ENCODE peak calls at places on chromosomes 3 and 15, in four cellular contexts. One of them, this sample, is unnamed.

GRCh38 chr15:30973379-30973778 is 18.0 kb downstream of the MTMR10 start:
- DNase-seq in K562: no peak
- DNase-seq in colonic mucosa: no peak
- DNase-seq in fibroblast of lung: no peak
- DNase-seq in this sample: no peak

GRCh38 chr3:52237659-52238172 is 1.2 kb downstream of the TWF2 start:
- DNase-seq in K562: peak; percentile 46
- DNase-seq in colonic mucosa: peak; percentile 65
- DNase-seq in fibroblast of lung: peak; percentile 85
- DNase-seq in this sample: peak; percentile 74

GRCh38 chr3:12905316-12906071 is 64.1 kb upstream of the RPL32 start:
- DNase-seq in K562: no peak
- DNase-seq in fibroblast of lung: no peak
- DNase-seq in colonic mucosa: no peak
- DNase-seq in this sample: no peak

GRCh38 chr3:9808345-9809037 is 1.6 kb upstream of the TTLL3 start:
- DNase-seq in K562: no peak
- DNase-seq in fibroblast of lung: peak; percentile 22
- DNase-seq in colonic mucosa: no peak
- DNase-seq in this sample: no peak

GRCh38 chr15:56327721-56328502 is 37.3 kb upstream of the TEX9 start:
- DNase-seq in K562: no peak
- DNase-seq in colonic mucosa: no peak
- DNase-seq in fibroblast of lung: peak; percentile 11
- DNase-seq in this sample: no peak

GRCh38 chr3:150270883-150271577 is 137.1 kb upstream of the TSC22D2 start:
- DNase-seq in fibroblast of lung: no peak
- DNase-seq in colonic mucosa: peak; percentile 70
- DNase-seq in K562: no peak
- DNase-seq in this sample: no peak

GRCh38 chr3:9231488-9231887 is 18.0 kb downstream of the SRGAP3 start:
- DNase-seq in K562: no peak
- DNase-seq in colonic mucosa: no peak
- DNase-seq in fibroblast of lung: no peak
- DNase-seq in this sample: no peak

GRCh38 chr15:40844543-40844981 is 714 bp downstream of the SPINT1 start:
- DNase-seq in fibroblast of lung: no peak
- DNase-seq in K562: no peak
- DNase-seq in colonic mucosa: no peak
- DNase-seq in this sample: no peak

GRCh38 chr3:171967137-171967783 is 72.1 kb upstream of the FNDC3B start:
- DNase-seq in K562: no peak
- DNase-seq in colonic mucosa: no peak
- DNase-seq in fibroblast of lung: peak; percentile 93
- DNase-seq in this sample: no peak

GRCh38 chr3:127238602-127239001 is 45.7 kb downstream of the PRR23E start:
- DNase-seq in K562: no peak
- DNase-seq in colonic mucosa: no peak
- DNase-seq in fibroblast of lung: no peak
- DNase-seq in this sample: no peak

GRCh38 chr3:127091376-127091775 is 101.6 kb upstream of the PRR23E start:
- DNase-seq in fibroblast of lung: no peak
- DNase-seq in K562: no peak
- DNase-seq in colonic mucosa: no peak
- DNase-seq in this sample: no peak

GRCh38 chr3:165640970-165641369 is 196.3 kb downstream of the BCHE start:
- DNase-seq in K562: no peak
- DNase-seq in fibroblast of lung: no peak
- DNase-seq in colonic mucosa: no peak
- DNase-seq in this sample: no peak

GRCh38 chr3:108588616-108589015 is 622 bp downstream of the CIP2A start:
- DNase-seq in colonic mucosa: no peak
- DNase-seq in K562: no peak
- DNase-seq in fibroblast of lung: peak; percentile 44
- DNase-seq in this sample: no peak

GRCh38 chr3:108595304-108595703 is 5.8 kb downstream of the DZIP3 start:
- DNase-seq in fibroblast of lung: no peak
- DNase-seq in K562: no peak
- DNase-seq in colonic mucosa: peak; percentile 22
- DNase-seq in this sample: no peak

GRCh38 chr3:108590443-108590842 is 921 bp downstream of the DZIP3 start:
- DNase-seq in colonic mucosa: no peak
- DNase-seq in fibroblast of lung: no peak
- DNase-seq in K562: no peak
- DNase-seq in this sample: no peak

GRCh38 chr3:108589998-108590323 is 439 bp downstream of the DZIP3 start:
- DNase-seq in fibroblast of lung: no peak
- DNase-seq in colonic mucosa: no peak
- DNase-seq in K562: no peak
- DNase-seq in this sample: no peak

DNA sequence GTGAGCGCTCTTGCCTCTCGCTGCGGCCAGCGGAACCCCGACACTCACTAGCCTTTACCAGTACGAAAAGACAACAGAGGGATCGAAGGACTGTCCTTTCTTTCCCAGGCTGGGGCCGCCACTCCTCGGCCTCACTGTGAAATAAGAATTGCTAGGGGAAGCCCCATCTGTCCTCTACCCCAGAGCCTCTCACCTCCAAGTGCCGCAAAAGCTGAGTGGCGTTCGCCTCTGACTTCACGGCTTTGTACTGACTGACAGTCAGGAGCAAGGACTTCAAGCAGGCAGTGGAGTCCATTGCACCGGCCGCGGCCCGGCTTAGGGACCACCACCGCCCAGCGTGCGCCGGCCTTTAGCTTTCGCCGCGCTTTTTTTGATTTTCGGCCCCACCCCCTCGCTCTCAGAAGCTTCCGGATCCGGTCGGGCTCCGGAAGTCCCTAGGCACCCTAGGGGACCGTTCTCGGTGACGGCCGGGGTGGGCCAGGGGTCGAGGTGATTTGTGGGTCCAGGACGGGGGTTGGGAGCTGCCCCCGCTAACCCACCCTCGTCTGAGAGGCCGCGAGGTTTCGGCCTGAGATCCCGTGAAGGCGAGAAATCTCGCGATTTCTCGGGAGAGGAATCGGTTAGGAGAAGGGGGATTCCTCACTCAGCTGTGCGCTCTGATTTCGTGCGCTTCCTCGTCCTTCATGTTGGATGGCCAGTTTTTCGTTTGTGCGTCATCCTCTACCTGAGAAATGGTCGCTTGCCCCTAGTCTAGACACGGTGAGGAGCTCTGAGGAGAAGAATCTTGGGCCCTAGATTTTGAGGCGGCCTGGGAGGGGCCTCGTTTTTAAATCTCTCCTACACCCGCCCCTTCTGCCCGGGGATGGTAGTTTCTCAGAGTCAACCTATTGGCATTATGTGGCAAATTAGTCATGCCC is at the start of the genes CIP2A and DZIP3:
- DNase-seq in colonic mucosa: peak; percentile 87
- DNase-seq in fibroblast of lung: peak; percentile 95
- DNase-seq in K562: peak; percentile 85
- DNase-seq in this sample: peak; percentile 65
- H3K4me1 ChIP-seq in colonic mucosa: peaks cover 6% of the 10 kb centered on the region
- H3K4me1 ChIP-seq in fibroblast of lung: peaks cover 4% of the 10 kb centered on the region
- H3K4me1 ChIP-seq in K562: peaks cover 8% of the 10 kb centered on the region
- H3K4me1 ChIP-seq in this sample: no peaks in the 10 kb centered on the region

DNA sequence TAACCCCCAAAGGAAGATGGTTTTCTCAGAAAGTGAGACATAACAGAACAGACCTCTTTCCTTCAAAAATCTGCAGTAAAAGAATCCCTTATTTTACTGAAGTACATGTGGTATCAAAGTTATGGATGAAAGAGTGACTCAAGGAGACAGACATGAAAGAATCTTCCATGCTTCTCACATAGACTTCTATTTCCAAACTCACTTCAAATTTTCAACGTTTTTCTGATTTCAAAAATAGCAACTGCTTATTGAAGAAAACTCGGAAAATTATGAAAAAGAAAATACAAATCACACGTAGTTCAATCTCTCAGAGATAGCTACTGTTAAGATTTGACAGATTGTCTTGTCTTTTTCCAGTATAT is 39.8 kb upstream of the TRA2B start:
- DNase-seq in fibroblast of lung: no peak
- DNase-seq in colonic mucosa: no peak
- DNase-seq in K562: no peak
- DNase-seq in this sample: no peak
- TF ChIP-seq CTCF in fibroblast of lung: no peak
- TF ChIP-seq CTCF in colonic mucosa: no peak
- TF ChIP-seq CTCF in K562: no peak
- TF ChIP-seq CTCF in this sample: no peak

GRCh38 chr15:33030315-33030714 is 164.2 kb downstream of the FMN1 start:
- DNase-seq in colonic mucosa: no peak
- DNase-seq in fibroblast of lung: no peak
- DNase-seq in K562: no peak
- DNase-seq in this sample: no peak

GRCh38 chr15:33028495-33028894 is 166.0 kb downstream of the FMN1 start:
- DNase-seq in K562: no peak
- DNase-seq in fibroblast of lung: peak; percentile 29
- DNase-seq in colonic mucosa: no peak
- DNase-seq in this sample: no peak

GRCh38 chr15:33029247-33029646 is 165.3 kb downstream of the FMN1 start:
- DNase-seq in colonic mucosa: no peak
- DNase-seq in K562: no peak
- DNase-seq in fibroblast of lung: peak; percentile 47
- DNase-seq in this sample: no peak

GRCh38 chr15:33027636-33028035 is 166.9 kb downstream of the FMN1 start:
- DNase-seq in fibroblast of lung: no peak
- DNase-seq in K562: no peak
- DNase-seq in colonic mucosa: no peak
- DNase-seq in this sample: no peak

GRCh38 chr15:33026614-33027013 is 167.9 kb downstream of the FMN1 start:
- DNase-seq in fibroblast of lung: peak; percentile 28
- DNase-seq in K562: no peak
- DNase-seq in colonic mucosa: peak; percentile 40
- DNase-seq in this sample: peak; percentile 38
- H3K4me1 ChIP-seq in fibroblast of lung: peaks cover 13% of the 10 kb centered on the region
- H3K4me1 ChIP-seq in K562: no peaks in the 10 kb centered on the region
- H3K4me1 ChIP-seq in colonic mucosa: no peaks in the 10 kb centered on the region
- H3K4me1 ChIP-seq in this sample: peaks cover 12% of the 10 kb centered on the region

GRCh38 chr15:94526071-94526689 is 294.8 kb downstream of the MCTP2 start:
- DNase-seq in colonic mucosa: no peak
- DNase-seq in fibroblast of lung: no peak
- DNase-seq in K562: no peak
- DNase-seq in this sample: no peak
- TF ChIP-seq CTCF in colonic mucosa: peak; percentile 44
- TF ChIP-seq CTCF in fibroblast of lung: no peak
- TF ChIP-seq CTCF in K562: no peak
- TF ChIP-seq CTCF in this sample: no peak

DNA sequence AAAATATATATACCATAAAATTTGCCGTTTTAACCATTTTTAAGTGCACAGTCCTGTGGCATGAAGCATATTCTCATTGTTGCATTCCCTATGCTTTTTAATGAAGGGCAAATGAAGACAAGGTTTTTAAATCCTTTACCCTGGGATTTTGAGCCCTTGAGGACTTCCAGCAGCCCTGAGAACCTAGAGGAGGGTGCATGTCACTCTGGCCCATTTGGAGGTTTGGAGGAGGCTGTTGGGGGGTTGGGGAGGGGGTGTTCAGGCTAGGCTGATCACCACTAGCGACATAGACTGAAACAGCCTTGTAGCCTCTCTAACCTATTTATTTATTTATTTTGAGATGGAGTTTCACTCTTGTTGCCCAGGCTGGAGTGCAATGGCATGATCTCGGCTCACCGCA is 86.0 kb downstream of the SMAD6 start:
- DNase-seq in colonic mucosa: no peak
- DNase-seq in fibroblast of lung: no peak
- DNase-seq in K562: no peak
- DNase-seq in this sample: no peak
- H3K4me1 ChIP-seq in colonic mucosa: no peaks in the 10 kb centered on the region
- H3K4me1 ChIP-seq in fibroblast of lung: peaks cover 16% of the 10 kb centered on the region
- H3K4me1 ChIP-seq in K562: no peaks in the 10 kb centered on the region
- H3K4me1 ChIP-seq in this sample: no peaks in the 10 kb centered on the region

GRCh38 chr15:80367094-80367493 is 37.1 kb upstream of the ARNT2 start:
- DNase-seq in K562: peak; percentile 30
- DNase-seq in colonic mucosa: no peak
- DNase-seq in fibroblast of lung: peak; percentile 25
- DNase-seq in this sample: no peak
- TF ChIP-seq CTCF in K562: peak; percentile 56
- TF ChIP-seq CTCF in colonic mucosa: no peak
- TF ChIP-seq CTCF in fibroblast of lung: no peak
- TF ChIP-seq CTCF in this sample: no peak